ENCODE peak calls at places on chromosomes 12 and 14, in ten cellular contexts. N, Q, S, W, D, F, B, A, R and E are unnamed samples.

GRCh38 chr12:53492830-53493609 is 6.2 kb downstream of the MAP3K12 start:
- DNase-seq in A (peak; percentile 60), N (peak; percentile 75), F (peak; percentile 70), D (peak; percentile 89), S (peak; percentile 92), B (peak; percentile 69), Q (peak; percentile 96), R (peak; percentile 98), W (peak; percentile 94), E (peak; percentile 84)

GRCh38 chr12:132084681-132085635 is 59.2 kb downstream of the DDX51 start:
- DNase-seq in B (no peak), F (no peak), Q (peak; percentile 82), A (no peak), R (peak; percentile 31), W (peak; percentile 8), S (no peak), D (peak; percentile 70), N (peak; percentile 72), E (peak; percentile 52)

GRCh38 chr12:111438501-111438900 is 32.8 kb downstream of the SH2B3 start:
- DNase-seq in R (peak; percentile 22), A (no peak), N (peak; percentile 60), F (peak; percentile 35), B (no peak), W (peak; percentile 14), D (peak; percentile 80), S (no peak), Q (peak; percentile 17), E (peak; percentile 82)

GRCh38 chr12:81759215-81759991 is at the start of gene PPFIA2:
- DNase-seq in B (no peak), Q (peak; percentile 50), F (no peak), S (peak; percentile 45), W (peak; percentile 48), N (peak; percentile 58), A (no peak), D (peak; percentile 11), R (peak; percentile 52), E (peak; percentile 56)

GRCh38 chr14:29548948-29549370 is 378.7 kb downstream of the PRKD1 start:
- DNase-seq in W (peak; percentile 71), D (peak; percentile 8), A (peak; percentile 26), B (no peak), R (no peak), S (no peak), F (no peak), Q (peak; percentile 91), N (peak; percentile 81), E (peak; percentile 64)

GRCh38 chr12:29591140-29592020 is 93.9 kb upstream of the OVCH1 start:
- DNase-seq in Q (peak; percentile 73), A (no peak), B (no peak), S (no peak), N (peak; percentile 69), R (no peak), D (no peak), F (no peak), W (no peak), E (no peak)

GRCh38 chr12:7292300-7292699 is 11.6 kb upstream of the ACSM4 start:
- DNase-seq in D (no peak), R (no peak), B (no peak), A (no peak), F (no peak), W (no peak), N (no peak), S (no peak), Q (no peak), E (no peak)

GRCh38 chr12:31756977-31757420 is 28.2 kb upstream of the AMN1 start:
- DNase-seq in S (no peak), A (no peak), W (no peak), N (peak; percentile 59), F (no peak), B (no peak), Q (no peak), R (no peak), D (peak; percentile 59), E (peak; percentile 44)

GRCh38 chr12:122501489-122501989 is 807 bp upstream of the ZCCHC8 start:
- DNase-seq in F (no peak), W (no peak), Q (no peak), N (no peak), R (no peak), B (no peak), S (no peak), D (no peak), A (no peak), E (no peak)

GRCh38 chr12:22856120-22856699 is 231.2 kb downstream of the ETNK1 start:
- DNase-seq in Q (peak; percentile 65), R (no peak), S (no peak), W (no peak), B (no peak), A (peak; percentile 2), N (peak; percentile 63), D (no peak), F (no peak), E (peak; percentile 48)

GRCh38 chr12:31315089-31315725 is 10.7 kb downstream of the SINHCAF start:
- DNase-seq in A (no peak), Q (no peak), F (no peak), W (no peak), D (no peak), N (no peak), R (no peak), B (no peak), S (no peak), E (no peak)

GRCh38 chr12:53623526-53623925 is 2.7 kb downstream of the ATF7 start:
- DNase-seq in B (no peak), D (no peak), F (no peak), A (peak; percentile 53), S (no peak), Q (peak; percentile 35), W (no peak), N (peak; percentile 60), R (no peak), E (peak; percentile 45)

GRCh38 chr14:90607141-90607540 is 209.1 kb downstream of the TTC7B start:
- DNase-seq in A (no peak), N (no peak), F (no peak), B (no peak), R (peak; percentile 30), S (peak; percentile 26), Q (no peak), W (no peak), D (no peak), E (no peak)

GRCh38 chr12:105228966-105229365 is 7.0 kb downstream of the APPL2 start:
- DNase-seq in S (no peak), N (no peak), D (no peak), Q (no peak), R (no peak), F (no peak), B (no peak), A (no peak), W (no peak), E (no peak)

GRCh38 chr14:34971381-34971780 is 11.4 kb upstream of the SRP54 start:
- DNase-seq in D (no peak), S (no peak), W (no peak), B (no peak), Q (peak; percentile 17), N (peak; percentile 53), F (no peak), A (no peak), R (no peak), E (no peak)

GRCh38 chr14:32379447-32379846 is 50.3 kb downstream of the AKAP6 start:
- DNase-seq in B (no peak), S (no peak), D (no peak), A (no peak), Q (no peak), F (no peak), W (no peak), R (no peak), N (no peak), E (no peak)

GRCh38 chr12:26319511-26319910 is 124.1 kb downstream of the SSPN start:
- DNase-seq in N (peak; percentile 100), S (no peak), B (no peak), R (no peak), W (no peak), Q (peak; percentile 44), A (no peak), F (no peak), D (no peak), E (peak; percentile 99)

GRCh38 chr12:128259556-128260070 is 7.4 kb upstream of the TMEM132C start:
- DNase-seq in R (peak; percentile 30), D (no peak), A (no peak), B (no peak), W (no peak), F (no peak), Q (peak; percentile 50), S (peak; percentile 15), N (peak; percentile 21), E (no peak)

GRCh38 chr12:66092559-66093269 is 37.8 kb downstream of the LLPH start:
- DNase-seq in A (no peak), B (no peak), F (no peak), R (no peak), Q (peak; percentile 67), W (no peak), S (no peak), D (peak; percentile 72), N (peak; percentile 47), E (peak; percentile 79)

GRCh38 chr12:92234533-92234932 is 88.9 kb upstream of the BTG1 start:
- DNase-seq in B (no peak), D (no peak), A (no peak), Q (no peak), W (no peak), F (no peak), S (no peak), N (no peak), R (no peak), E (no peak)

GRCh38 chr12:127107744-127108143 is 1159.2 kb upstream of the TMEM132C start:
- DNase-seq in Q (peak; percentile 14), A (no peak), B (no peak), S (no peak), F (no peak), R (no peak), N (no peak), D (no peak), W (no peak), E (peak; percentile 83)

GRCh38 chr12:89695100-89695499 is 13.5 kb downstream of the ATP2B1 start:
- DNase-seq in B (no peak), D (no peak), A (no peak), N (peak; percentile 77), W (no peak), F (no peak), R (no peak), S (no peak), Q (peak; percentile 29), E (peak; percentile 42)

GRCh38 chr14:54166049-54166950 is 209.7 kb upstream of the BMP4 start:
- DNase-seq in W (no peak), D (no peak), N (no peak), A (no peak), S (peak; percentile 65), R (no peak), F (no peak), Q (no peak), B (no peak), E (no peak)

GRCh38 chr12:66767454-66768002 is 88.7 kb upstream of the GRIP1 start:
- DNase-seq in B (no peak), A (no peak), Q (no peak), S (no peak), D (no peak), W (no peak), F (no peak), N (no peak), R (no peak), E (no peak)

GRCh38 chr12:55470088-55470830 is at the start of gene OR6C70:
- DNase-seq in W (no peak), A (no peak), F (no peak), R (no peak), Q (no peak), N (no peak), S (no peak), B (no peak), D (no peak), E (peak; percentile 57)

GRCh38 chr14:105894978-105895881 is 368.8 kb downstream of the TMEM121 start:
- DNase-seq in D (no peak), Q (no peak), R (no peak), W (no peak), S (no peak), F (no peak), N (no peak), B (no peak), A (no peak), E (no peak)

GRCh38 chr14:91866061-91866460 is 1.3 kb downstream of the TC2N start:
- DNase-seq in A (no peak), S (no peak), Q (no peak), N (no peak), W (no peak), D (no peak), R (no peak), F (no peak), B (no peak), E (peak; percentile 52)